ENCODE peak calls at places on chromosomes 12 and 14, in five cellular contexts. W, L, C, Q and N are unnamed samples.

GRCh38 chr12:25496098-25496587 is 56.9 kb downstream of the LMNTD1 start:
- DNase-seq in Q (no peak), W (no peak), C (no peak), L (no peak), N (no peak)

GRCh38 chr14:59847711-59848110 is 22.9 kb downstream of the RTN1 start:
- DNase-seq in C (no peak), L (no peak), W (no peak), Q (no peak), N (peak)

GRCh38 chr12:55400229-55400628 is at the start of gene OR6C65:
- DNase-seq in W (no peak), C (no peak), Q (no peak), L (no peak), N (no peak)

GRCh38 chr12:100826323-100826722 is 31.7 kb downstream of the ANO4 start:
- DNase-seq in C (peak), Q (peak), W (no peak), L (peak), N (no peak)

GRCh38 chr12:123075092-123075491 is 75.8 kb downstream of the PITPNM2 start:
- DNase-seq in Q (no peak), L (no peak), C (no peak), W (no peak), N (no peak)

GRCh38 chr14:58923751-58924405 is 264.6 kb upstream of the DAAM1 start:
- DNase-seq in C (no peak), Q (no peak), L (no peak), W (no peak), N (no peak)

GRCh38 chr14:92460916-92461579 is 52.5 kb upstream of the RIN3 start:
- DNase-seq in C (no peak), Q (no peak), L (no peak), W (no peak), N (no peak)

GRCh38 chr14:75991753-75992152 is 6.2 kb downstream of the IFT43 start:
- DNase-seq in W (no peak), C (no peak), Q (no peak), L (no peak), N (no peak)

GRCh38 chr14:24310666-24311604 is at the start of gene LTB4R:
- DNase-seq in C (no peak), W (peak), L (no peak), Q (peak), N (peak)

GRCh38 chr14:98189521-98189920 is 1082.5 kb downstream of the BCL11B start:
- DNase-seq in Q (no peak), L (no peak), C (no peak), W (no peak), N (no peak)

GRCh38 chr14:79279645-79280399 is 931.5 kb downstream of the DIO2 start:
- DNase-seq in Q (no peak), L (no peak), W (no peak), C (no peak), N (peak)

GRCh38 chr12:109461049-109461845 is 15.9 kb downstream of the KCTD10 start:
- DNase-seq in Q (peak), L (peak), C (peak), W (peak), N (no peak)

GRCh38 chr14:101552786-101553231 is 8.5 kb upstream of the DIO3 start:
- DNase-seq in W (no peak), L (peak), Q (no peak), C (peak), N (no peak)

GRCh38 chr12:110622582-110622981 is 8.7 kb downstream of the TCTN1 start:
- DNase-seq in C (no peak), L (no peak), W (no peak), Q (no peak), N (no peak)

GRCh38 chr14:54207991-54208520 is 188.8 kb upstream of the CDKN3 start:
- DNase-seq in W (no peak), C (no peak), L (no peak), Q (no peak), N (no peak)